ENCODE peak calls at places on chromosomes 3 and 15, in seven cellular contexts. J, L, T, C, S, E and A are unnamed samples.

GRCh38 chr3:62451211-62451892 is 78.0 kb upstream of the FEZF2 start:
- DNase-seq in J (no peak), L (no peak), T (no peak), C (no peak), S (no peak), E (no peak), A (no peak)

GRCh38 chr3:141366285-141367037 is 1.8 kb upstream of the ZBTB38 start:
- DNase-seq in J (no peak), L (peak), T (peak), C (peak), S (no peak), E (no peak), A (no peak)

GRCh38 chr3:131549340-131549739 is 46.6 kb upstream of the MRPL3 start:
- DNase-seq in J (no peak), L (no peak), T (no peak), C (no peak), S (no peak), E (no peak), A (no peak)

GRCh38 chr15:35282965-35283496 is 197.9 kb upstream of the NANOGP8 start:
- DNase-seq in J (no peak), L (no peak), T (no peak), C (no peak), S (no peak), E (no peak), A (no peak)

GRCh38 chr3:110743202-110743601 is 328.4 kb upstream of the NECTIN3 start:
- DNase-seq in J (no peak), L (no peak), T (no peak), C (no peak), S (no peak), E (no peak), A (no peak)

GRCh38 chr3:195583831-195584542 is at the start of gene APOD:
- DNase-seq in J (no peak), L (peak), T (no peak), C (peak), S (no peak), E (no peak), A (no peak)

GRCh38 chr3:181709537-181710279 is 2.0 kb upstream of the SOX2 start:
- DNase-seq in J (no peak), L (peak), T (no peak), C (peak), S (peak), E (peak), A (peak)

GRCh38 chr3:122858373-122858772 is 63.5 kb downstream of the SLC49A4 start:
- DNase-seq in J (no peak), L (peak), T (no peak), C (peak), S (no peak), E (no peak), A (no peak)

GRCh38 chr3:123602325-123602724 is 17.5 kb upstream of the HACD2 start:
- DNase-seq in J (no peak), L (peak), T (peak), C (peak), S (no peak), E (no peak), A (no peak)

GRCh38 chr3:46143951-46144473 is 64.1 kb downstream of the CCR1 start:
- DNase-seq in J (no peak), L (no peak), T (no peak), C (no peak), S (no peak), E (no peak), A (no peak)

GRCh38 chr3:2921903-2922302 is 188.3 kb downstream of the IL5RA start:
- DNase-seq in J (no peak), L (no peak), T (peak), C (no peak), S (no peak), E (no peak), A (no peak)

GRCh38 chr15:44775923-44776322 is 39.6 kb downstream of the TRIM69 start:
- DNase-seq in J (no peak), L (no peak), T (no peak), C (peak), S (no peak), E (no peak), A (no peak)

GRCh38 chr15:70311821-70312220 is 214.1 kb upstream of the TLE3 start:
- DNase-seq in J (no peak), L (no peak), T (no peak), C (no peak), S (no peak), E (no peak), A (no peak)

GRCh38 chr15:100111103-100112060 is 230.4 kb downstream of the ADAMTS17 start:
- DNase-seq in J (no peak), L (peak), T (no peak), C (peak), S (no peak), E (no peak), A (no peak)

GRCh38 chr3:19937459-19938362 is 3.7 kb upstream of the EFHB start:
- DNase-seq in J (no peak), L (peak), T (no peak), C (no peak), S (no peak), E (no peak), A (no peak)

GRCh38 chr3:174862101-174862500 is 3.0 kb downstream of the NAALADL2 start:
- DNase-seq in J (no peak), L (no peak), T (peak), C (no peak), S (no peak), E (no peak), A (peak)
- TF ChIP-seq CTCF in J (no peak), L (peak), T (peak), C (no peak), S (no peak), E (no peak), A (peak)

DNA sequence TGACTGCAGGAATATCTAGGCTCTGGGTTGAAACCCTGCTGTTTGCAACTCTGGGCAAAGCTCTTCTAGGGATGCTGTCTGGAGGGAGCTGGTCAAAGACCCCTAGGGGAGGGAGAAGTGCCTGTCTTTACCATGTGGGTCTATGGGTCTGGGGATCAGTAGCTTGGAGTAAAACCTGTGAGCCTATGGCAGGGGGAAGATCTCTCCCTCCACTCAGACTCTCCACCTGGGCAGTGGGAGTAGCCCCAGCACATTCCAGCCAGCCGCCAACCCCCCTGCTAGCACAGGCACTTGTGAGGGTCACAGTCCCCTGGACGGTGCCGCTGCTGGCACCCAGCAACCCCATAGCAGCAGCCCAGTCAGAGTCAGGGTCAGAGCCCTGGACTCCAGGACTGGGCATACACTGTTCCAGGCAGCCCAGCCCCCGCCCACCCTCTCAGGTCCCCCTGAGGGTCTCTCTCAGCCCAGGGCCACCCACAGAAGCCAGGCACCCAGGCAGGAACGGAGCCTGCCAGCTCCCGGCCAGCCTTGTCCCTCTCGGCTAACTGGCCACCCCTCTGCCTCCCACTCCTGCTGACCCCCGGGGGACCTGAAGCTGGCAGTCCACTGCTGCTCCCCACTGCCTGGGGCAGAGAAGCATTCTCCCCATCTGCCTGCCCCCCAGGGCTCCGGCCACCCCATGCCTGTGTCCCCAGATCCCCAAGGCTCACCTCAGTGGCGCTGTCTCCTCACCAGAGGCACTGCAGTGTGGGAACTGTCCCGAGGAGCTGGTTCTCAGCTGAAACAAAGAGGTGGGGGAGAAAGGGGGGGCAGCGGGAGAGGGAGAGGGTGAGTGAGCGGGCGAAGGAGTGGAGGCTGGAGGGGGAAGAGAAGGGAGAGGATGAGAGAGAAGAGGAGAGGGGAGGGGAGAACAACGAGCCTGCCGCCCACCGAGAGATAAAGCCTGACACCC is 10.8 kb downstream of the GLYCTK start:
- DNase-seq in J (no peak), L (no peak), T (no peak), C (no peak), S (peak), E (no peak), A (peak)
- TF ChIP-seq CTCF in J (no peak), L (peak), T (no peak), C (no peak), S (no peak), E (no peak), A (no peak)

DNA sequence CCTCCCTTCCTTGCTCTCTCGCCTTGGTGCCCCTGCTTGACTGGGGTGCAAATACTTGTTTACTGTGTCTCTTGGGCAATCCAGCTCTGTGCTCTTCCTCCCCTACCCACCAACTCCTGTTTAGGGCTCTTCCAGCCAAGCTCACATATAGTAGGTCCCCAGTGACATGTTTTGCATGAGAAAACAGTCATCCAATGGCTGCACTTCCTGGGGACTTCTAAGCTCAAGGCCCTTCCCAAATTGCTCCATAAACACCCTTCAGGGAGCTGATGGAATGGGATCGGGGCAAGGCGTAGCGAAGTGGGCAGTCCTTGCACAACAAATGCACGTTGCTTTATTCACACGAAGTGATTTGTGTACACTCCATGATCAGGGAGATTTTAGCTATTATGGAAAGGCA is 9.4 kb upstream of the COPG1 start:
- DNase-seq in J (no peak), L (no peak), T (no peak), C (no peak), S (no peak), E (no peak), A (peak)
- TF ChIP-seq CTCF in J (no peak), L (no peak), T (no peak), C (no peak), S (no peak), E (no peak), A (no peak)

GRCh38 chr15:25437751-25438600 is 848 bp downstream of the UBE3A start:
- DNase-seq in J (peak), L (peak), T (no peak), C (peak), S (peak), E (no peak), A (peak)

GRCh38 chr15:25441111-25441510 is 2.3 kb upstream of the UBE3A start:
- DNase-seq in J (no peak), L (no peak), T (no peak), C (no peak), S (no peak), E (no peak), A (no peak)

GRCh38 chr15:25439456-25439836 is 622 bp upstream of the UBE3A start:
- DNase-seq in J (no peak), L (peak), T (no peak), C (peak), S (no peak), E (no peak), A (no peak)

GRCh38 chr15:25436707-25437106 is 2.1 kb downstream of the UBE3A start:
- DNase-seq in J (no peak), L (no peak), T (no peak), C (no peak), S (no peak), E (no peak), A (no peak)

GRCh38 chr15:25438601-25439455 is at the start of gene UBE3A:
- DNase-seq in J (peak), L (peak), T (peak), C (peak), S (peak), E (peak), A (peak)
- TF ChIP-seq CTCF in J (peak), L (peak), T (no peak), C (peak), S (no peak), E (no peak), A (no peak)